ENCODE peak calls at places on chromosomes 16 and 17, in nine cellular contexts. D is neural crest cell; W is WTC11; P is activated CD4-positive, CD25-positive, alpha-beta regulatory T cell treated with anti-CD3 and anti-CD28 coated beads, Interleukin-2, amount 50 U/mL, for 16 hours; M is NCI-H1930; C is AG04449; H is psoas muscle; Z is NCI-H1694 treated with DMSO at 0.1 percent for 48 hours; L is activated naive CD8-positive, alpha-beta T cell treated with anti-CD3 and anti-CD28 coated beads for 36 hours. Y is an unnamed sample.

GRCh38 chr17:44769230-44769629 is 10.4 kb downstream of the ADAM11 start:
- DNase-seq in H (no peak), W (no peak), M (no peak), L (no peak), Z (no peak), P (no peak), D (no peak), C (no peak), Y (no peak)

GRCh38 chr17:51029568-51030463 is 90.9 kb downstream of the SPAG9 start:
- DNase-seq in H (no peak), M (no peak), L (no peak), W (no peak), C (no peak), P (no peak), D (no peak), Z (no peak), Y (no peak)

GRCh38 chr17:49567871-49568694 is 7.6 kb upstream of the NXPH3 start:
- DNase-seq in L (peak), H (peak), D (peak), M (peak), Z (peak), P (peak), C (no peak), W (peak), Y (peak)

GRCh38 chr16:47866431-47866830 is 289.4 kb downstream of the ABCC12 start:
- DNase-seq in H (no peak), P (no peak), M (no peak), C (no peak), D (no peak), Z (no peak), W (no peak), L (no peak), Y (no peak)

GRCh38 chr16:81266680-81267095 is 28.2 kb downstream of the BCO1 start:
- DNase-seq in Z (no peak), M (no peak), P (no peak), W (no peak), C (no peak), H (no peak), L (peak), D (no peak), Y (no peak)

GRCh38 chr16:16150117-16150877 is 73.0 kb downstream of the ABCC6 start:
- DNase-seq in H (peak), L (no peak), C (no peak), W (no peak), M (no peak), P (no peak), D (no peak), Z (no peak), Y (no peak)

GRCh38 chr17:56861899-56862298 is 27.9 kb downstream of the DGKE start:
- DNase-seq in C (no peak), D (no peak), M (no peak), W (no peak), H (no peak), Z (no peak), L (no peak), P (no peak), Y (no peak)

GRCh38 chr17:73155410-73156165 is 9.2 kb upstream of the SSTR2 start:
- DNase-seq in P (no peak), H (no peak), Z (peak), M (no peak), D (no peak), W (peak), L (no peak), C (no peak), Y (no peak)

GRCh38 chr16:28524544-28525179 is 14.1 kb downstream of the NUPR1 start:
- DNase-seq in C (no peak), M (no peak), D (no peak), Z (no peak), H (no peak), P (no peak), L (no peak), W (no peak), Y (no peak)

GRCh38 chr16:49638696-49639629 is 216.9 kb downstream of the ZNF423 start:
- DNase-seq in H (peak), W (no peak), Z (no peak), D (no peak), L (no peak), M (no peak), P (no peak), C (no peak), Y (no peak)

GRCh38 chr16:12158428-12158827 is 181.9 kb downstream of the SNX29 start:
- DNase-seq in C (peak), L (no peak), M (no peak), W (no peak), H (no peak), Z (no peak), P (no peak), D (no peak), Y (no peak)

GRCh38 chr16:51431517-51432241 is 280.6 kb upstream of the SALL1 start:
- DNase-seq in P (no peak), H (no peak), W (no peak), L (no peak), Z (no peak), C (peak), D (no peak), M (no peak), Y (no peak)

GRCh38 chr16:4661661-4662060 is 31.7 kb upstream of the NUDT16L1 start:
- DNase-seq in W (no peak), Z (peak), L (no peak), D (no peak), M (no peak), C (no peak), H (no peak), P (no peak), Y (no peak)

GRCh38 chr16:84597518-84598390 is 20.1 kb downstream of the COTL1 start:
- DNase-seq in Z (no peak), D (no peak), H (peak), M (no peak), L (no peak), C (no peak), P (no peak), W (no peak), Y (no peak)

GRCh38 chr17:43975898-43976297 is 22.2 kb upstream of the PYY start:
- DNase-seq in H (no peak), P (no peak), C (no peak), W (no peak), Z (no peak), M (no peak), D (no peak), L (no peak), Y (no peak)

GRCh38 chr17:75679706-75680201 is 12.6 kb downstream of the SAP30BP start:
- DNase-seq in C (no peak), H (no peak), L (no peak), W (no peak), M (no peak), P (no peak), Z (no peak), D (no peak), Y (no peak)

GRCh38 chr17:8430966-8431365 is 4.7 kb upstream of the NDEL1 start:
- DNase-seq in P (no peak), L (no peak), Z (no peak), H (peak), D (no peak), W (no peak), M (no peak), C (no peak), Y (no peak)

GRCh38 chr17:35730400-35731005 is 936 bp upstream of the RASL10B start:
- DNase-seq in Z (no peak), W (no peak), L (no peak), D (no peak), H (no peak), M (no peak), P (no peak), C (no peak), Y (no peak)

GRCh38 chr16:2095918-2096582 is 39.6 kb downstream of the PKD1 start:
- DNase-seq in M (no peak), H (no peak), L (no peak), W (no peak), P (no peak), C (no peak), Z (no peak), D (no peak), Y (no peak)

GRCh38 chr17:68441064-68441770 is 16.1 kb downstream of the WIPI1 start:
- DNase-seq in Z (no peak), W (no peak), C (no peak), P (no peak), M (no peak), H (no peak), L (no peak), D (no peak), Y (no peak)

GRCh38 chr17:4901648-4902344 is 1.1 kb downstream of the CHRNE start:
- DNase-seq in P (no peak), D (no peak), L (no peak), W (no peak), C (no peak), Z (no peak), M (no peak), H (peak), Y (no peak)

GRCh38 chr16:14527411-14528044 is 102.5 kb downstream of the PARN start:
- DNase-seq in H (no peak), W (no peak), L (no peak), D (no peak), P (no peak), C (no peak), Z (no peak), M (no peak), Y (no peak)

GRCh38 chr17:73924083-73924482 is 279.4 kb upstream of the RPL38 start:
- DNase-seq in W (no peak), Z (no peak), P (no peak), L (no peak), C (no peak), D (no peak), M (no peak), H (no peak), Y (no peak)

GRCh38 chr16:89801800-89802199 is 14.6 kb downstream of the FANCA start:
- DNase-seq in L (no peak), M (no peak), C (no peak), P (no peak), H (no peak), Z (peak), D (no peak), W (no peak), Y (no peak)

GRCh38 chr16:47553853-47554564 is 92.9 kb downstream of the PHKB start:
- DNase-seq in W (no peak), C (no peak), M (no peak), Z (no peak), L (no peak), P (no peak), D (no peak), H (no peak), Y (no peak)

GRCh38 chr17:29733151-29733550 is 110.4 kb upstream of the CORO6 start:
- DNase-seq in L (no peak), Z (no peak), C (no peak), D (no peak), W (no peak), M (no peak), H (no peak), P (no peak), Y (no peak)

GRCh38 chr17:57045868-57046671 is 39.0 kb upstream of the AKAP1 start:
- DNase-seq in C (no peak), L (peak), D (no peak), Z (no peak), H (peak), W (peak), M (no peak), P (no peak), Y (peak)

GRCh38 chr17:76270127-76270592 is 5.0 kb downstream of the UBALD2 start:
- DNase-seq in Z (no peak), M (no peak), P (no peak), H (peak), W (no peak), D (no peak), L (peak), C (no peak), Y (no peak)

GRCh38 chr17:62787358-62787757 is 20.8 kb downstream of the MARCHF10 start:
- DNase-seq in W (no peak), M (no peak), P (no peak), L (no peak), Z (no peak), H (no peak), C (no peak), D (no peak), Y (no peak)

GRCh38 chr17:64706224-64707076 is 44.3 kb upstream of the SMURF2 start:
- DNase-seq in P (no peak), D (no peak), Z (no peak), M (no peak), C (no peak), H (no peak), W (no peak), L (no peak), Y (no peak)

GRCh38 chr17:72887917-72888316 is 204.6 kb downstream of the SLC39A11 start:
- DNase-seq in C (no peak), H (no peak), W (no peak), D (no peak), Z (no peak), M (no peak), L (no peak), P (no peak), Y (no peak)

GRCh38 chr17:28406478-28406824 is 439 bp upstream of the SLC46A1 start:
- DNase-seq in Z (peak), M (no peak), W (no peak), D (no peak), L (no peak), H (no peak), P (no peak), C (no peak), Y (no peak)

GRCh38 chr17:4785311-4786110 is 653 bp downstream of the VMO1 start:
- DNase-seq in Z (no peak), P (no peak), D (no peak), L (no peak), C (no peak), M (no peak), W (no peak), H (peak), Y (no peak)

GRCh38 chr16:21685034-21685455 is 21.3 kb downstream of the OTOA start:
- DNase-seq in Z (no peak), L (no peak), H (no peak), W (peak), M (no peak), C (no peak), D (peak), P (no peak), Y (no peak)

GRCh38 chr17:45998987-45999899 is at the start of gene STH:
- DNase-seq in D (no peak), L (no peak), Z (no peak), W (no peak), H (no peak), C (no peak), P (no peak), M (no peak), Y (no peak)

GRCh38 chr17:51908841-51909537 is 249.5 kb downstream of the CA10 start:
- DNase-seq in H (no peak), Z (no peak), M (no peak), D (no peak), C (no peak), L (no peak), P (no peak), W (no peak), Y (no peak)

GRCh38 chr17:4386406-4386805 is 19.9 kb upstream of the UBE2G1 start:
- DNase-seq in H (no peak), C (peak), M (no peak), W (no peak), D (no peak), L (no peak), Z (no peak), P (no peak), Y (no peak)

Y was measured in activated T-helper 9 cell treated with anti-CD3 and anti-CD28 coated beads, Interleukin-2, amount 50 U/mL, for 16 hours.